ENCODE peak calls at places on chromosome 16, in seven cellular contexts. R, G, F, Z, K, E and I are unnamed samples.

GRCh38 chr16:1413684-1414531 is 596 bp downstream of the UNKL start:
- DNase-seq in R (peak; percentile 38), G (peak; percentile 86), F (peak; percentile 27), Z (peak; percentile 66), K (no peak), E (no peak), I (peak; percentile 78)

GRCh38 chr16:3460585-3460984 is 17.1 kb downstream of the NAA60 start:
- DNase-seq in R (no peak), G (no peak), F (no peak), Z (no peak), K (no peak), E (no peak), I (no peak)

GRCh38 chr16:24499193-24499814 is 40.1 kb upstream of the RBBP6 start:
- DNase-seq in R (no peak), G (peak; percentile 54), F (peak; percentile 11), Z (peak; percentile 29), K (no peak), E (no peak), I (no peak)

GRCh38 chr16:28873543-28874201 is 4.6 kb upstream of the ATP2A1 start:
- DNase-seq in R (no peak), G (peak; percentile 47), F (no peak), Z (no peak), K (no peak), E (peak; percentile 47), I (peak; percentile 44)

GRCh38 chr16:11229906-11230305 is 26.1 kb downstream of the SOCS1 start:
- DNase-seq in R (no peak), G (no peak), F (no peak), Z (no peak), K (no peak), E (peak; percentile 89), I (no peak)

GRCh38 chr16:59634951-59635350 is 900.8 kb upstream of the GOT2 start:
- DNase-seq in R (peak; percentile 28), G (no peak), F (peak; percentile 22), Z (no peak), K (no peak), E (no peak), I (peak; percentile 67)

GRCh38 chr16:23595951-23596720 is at the start of gene NDUFAB1:
- DNase-seq in R (peak; percentile 87), G (peak; percentile 93), F (peak; percentile 83), Z (peak; percentile 89), K (peak; percentile 34), E (peak; percentile 94), I (peak; percentile 96)

GRCh38 chr16:78224342-78224741 is 124.9 kb downstream of the WWOX start:
- DNase-seq in R (no peak), G (no peak), F (no peak), Z (no peak), K (no peak), E (no peak), I (no peak)

GRCh38 chr16:87324411-87325275 is 7.5 kb upstream of the C16orf95 start:
- DNase-seq in R (no peak), G (peak; percentile 46), F (peak; percentile 10), Z (peak; percentile 37), K (no peak), E (no peak), I (no peak)

GRCh38 chr16:65392831-65393565 is 271.1 kb upstream of the CDH11 start:
- DNase-seq in R (peak; percentile 84), G (no peak), F (no peak), Z (no peak), K (no peak), E (no peak), I (no peak)

GRCh38 chr16:4588961-4589360 is 25.7 kb downstream of the UBALD1 start:
- DNase-seq in R (no peak), G (no peak), F (no peak), Z (no peak), K (no peak), E (no peak), I (no peak)

DNA sequence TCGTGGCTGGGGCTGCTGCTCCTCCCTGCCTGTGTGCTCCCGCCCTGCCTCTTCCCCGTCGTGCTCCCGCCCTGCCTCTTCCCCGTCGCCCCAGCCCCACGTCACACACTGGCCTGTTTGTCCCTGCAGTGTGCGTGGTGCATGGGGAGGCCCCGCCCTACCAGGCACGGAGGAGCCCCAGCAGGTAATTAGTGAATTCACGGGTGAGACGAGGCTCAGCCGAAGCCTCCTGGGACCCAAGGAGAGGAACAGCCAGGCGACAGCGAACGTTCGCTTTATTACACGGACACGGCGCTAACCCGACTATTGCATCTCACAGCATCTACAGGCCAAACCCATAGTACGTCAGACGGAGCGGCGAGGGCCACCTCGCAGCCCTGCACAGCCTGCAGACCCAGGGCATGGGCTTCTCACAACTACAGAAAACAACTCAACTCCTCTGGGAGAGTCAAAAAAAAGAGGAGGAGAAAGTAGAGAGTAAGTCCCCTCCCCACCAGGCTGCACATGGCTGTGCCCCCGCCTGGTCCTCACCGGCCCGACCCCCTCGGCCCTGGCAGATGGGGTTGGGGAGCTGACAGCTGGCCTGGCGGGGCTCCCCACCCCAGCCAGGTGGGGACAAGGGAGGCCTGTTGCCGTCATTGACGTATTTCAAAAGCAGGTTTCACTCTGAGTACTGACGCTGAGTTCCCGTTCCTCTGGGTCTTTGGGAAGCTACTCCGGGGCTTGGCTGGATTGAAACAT is 4.3 kb upstream of the PABPN1L start:
- DNase-seq in R (no peak), G (no peak), F (no peak), Z (no peak), K (no peak), E (no peak), I (no peak)
- H3K4me3 ChIP-seq in R (no peak overlapping the region), G (no peak overlapping the region), F (no peak overlapping the region), Z (no peak overlapping the region), K (no peak overlapping the region), E (no peak overlapping the region), I (no peak overlapping the region)

DNA sequence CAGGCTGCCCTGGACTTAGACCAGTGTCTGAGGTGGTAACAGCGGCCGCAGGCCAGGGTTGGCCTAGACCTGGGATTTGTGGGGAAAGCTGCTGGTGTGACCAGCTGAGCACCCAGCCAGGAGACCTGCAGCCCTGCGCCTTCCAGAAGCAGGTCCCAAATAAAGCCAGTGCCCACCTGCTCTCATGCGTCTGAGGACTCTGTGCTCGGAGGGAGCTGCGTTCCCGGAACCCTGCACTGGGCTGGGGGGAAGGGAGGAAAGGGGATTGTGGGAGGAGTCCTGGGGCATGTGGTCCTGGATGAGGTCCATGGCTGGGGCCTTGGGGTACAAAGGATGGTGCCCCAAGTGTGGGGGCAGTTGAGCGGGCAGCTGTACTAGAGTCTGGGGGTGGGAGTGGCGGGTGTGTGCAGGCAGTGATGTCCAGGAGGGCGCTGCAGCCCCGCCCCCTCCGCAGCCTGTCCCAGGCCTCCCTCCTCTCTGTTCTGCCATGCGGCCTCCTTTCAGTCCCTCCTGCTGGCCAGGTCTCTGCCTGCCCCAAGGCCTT is 1.8 kb upstream of the NECAB2 start:
- DNase-seq in R (no peak), G (no peak), F (no peak), Z (no peak), K (no peak), E (no peak), I (no peak)
- H3K4me3 ChIP-seq in R (no peak overlapping the region), G (no peak overlapping the region), F (no peak overlapping the region), Z (no peak overlapping the region), K (no peak overlapping the region), E (no peak overlapping the region), I (no peak overlapping the region)

DNA sequence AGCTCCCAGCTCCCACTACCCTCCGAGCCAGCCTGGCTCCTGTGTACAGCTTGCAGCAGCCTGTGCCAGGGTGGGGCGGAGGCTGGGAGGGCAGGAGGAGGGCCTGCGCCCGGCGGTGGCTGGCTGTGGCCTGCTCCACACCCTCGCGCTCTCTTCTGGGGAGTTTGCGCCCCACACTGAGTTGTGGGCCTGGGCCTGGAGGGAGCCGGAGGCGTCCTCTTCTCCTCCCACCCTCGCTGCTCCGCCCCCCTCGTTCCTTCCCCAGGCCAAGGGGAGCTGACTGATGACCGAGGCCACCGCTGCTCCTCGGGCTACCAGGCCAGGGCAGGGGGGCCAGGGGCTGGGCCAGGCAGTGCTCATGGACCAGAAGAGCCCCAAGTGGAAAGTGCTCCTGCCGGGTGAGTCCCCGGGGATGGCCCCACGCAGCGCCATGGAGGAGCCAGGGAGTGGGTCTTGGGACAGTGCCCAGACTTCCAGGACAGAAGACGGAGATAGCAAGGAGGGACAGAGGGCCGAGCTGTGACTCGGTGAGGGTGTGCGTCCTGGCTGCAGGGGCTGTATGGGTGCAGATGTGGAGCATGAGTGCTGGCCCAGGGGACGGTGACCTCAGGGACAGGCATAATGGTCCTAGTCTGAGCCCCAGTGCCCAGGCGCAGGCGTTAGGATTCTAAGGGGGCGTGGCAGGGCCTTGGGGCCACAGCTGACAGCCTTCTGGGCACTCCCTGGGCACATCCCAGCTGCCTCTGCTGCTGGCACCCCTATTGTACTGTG is 242.1 kb upstream of the GSE1 start:
- DNase-seq in R (no peak), G (no peak), F (no peak), Z (peak; percentile 68), K (no peak), E (no peak), I (peak; percentile 73)
- H3K4me3 ChIP-seq in R (no peak overlapping the region), G (no peak overlapping the region), F (no peak overlapping the region), Z (no peak overlapping the region), K (no peak overlapping the region), E (no peak overlapping the region), I (peak overlapping the region; percentile 36)

GRCh38 chr16:72287646-72288045 is 115.7 kb upstream of the PMFBP1 start:
- DNase-seq in R (no peak), G (no peak), F (no peak), Z (no peak), K (no peak), E (no peak), I (no peak)

GRCh38 chr16:72286936-72287620 is 115.1 kb upstream of the PMFBP1 start:
- DNase-seq in R (no peak), G (no peak), F (no peak), Z (no peak), K (no peak), E (no peak), I (peak; percentile 38)

GRCh38 chr16:72291121-72291520 is 119.2 kb upstream of the PMFBP1 start:
- DNase-seq in R (no peak), G (no peak), F (no peak), Z (peak; percentile 67), K (peak; percentile 29), E (no peak), I (no peak)

GRCh38 chr16:72295914-72296313 is 124.0 kb upstream of the PMFBP1 start:
- DNase-seq in R (no peak), G (no peak), F (no peak), Z (no peak), K (no peak), E (no peak), I (no peak)

GRCh38 chr16:72291531-72291981 is 119.6 kb upstream of the PMFBP1 start:
- DNase-seq in R (peak; percentile 95), G (no peak), F (peak; percentile 94), Z (peak; percentile 94), K (peak; percentile 93), E (no peak), I (peak; percentile 86)
- H3K4me3 ChIP-seq in R (no peak overlapping the region), G (no peak overlapping the region), F (no peak overlapping the region), Z (no peak overlapping the region), K (no peak overlapping the region), E (no peak overlapping the region), I (no peak overlapping the region)